ENCODE peak calls at places on chromosomes 12 and 14, in four cellular contexts. C is putamen, D is stromal cell of bone marrow, F is germinal center. M is an unnamed sample.

GRCh38 chr14:78530078-78530477 is 359.9 kb downstream of the NRXN3 start:
- DNase-seq in C (no peak), D (no peak), F (no peak), M (no peak)

GRCh38 chr14:39175445-39176262 is 600 bp downstream of the PNN start:
- DNase-seq in C (no peak), D (no peak), F (peak), M (no peak)

GRCh38 chr12:127340381-127340780 is 926.6 kb upstream of the TMEM132C start:
- DNase-seq in C (no peak), D (no peak), F (no peak), M (no peak)

GRCh38 chr12:123614531-123614930 is 12.6 kb downstream of the DDX55 start:
- DNase-seq in C (no peak), D (peak), F (no peak), M (no peak)

GRCh38 chr12:29726321-29726692 is 57.4 kb downstream of the TMTC1 start:
- DNase-seq in C (no peak), D (no peak), F (no peak), M (no peak)

GRCh38 chr14:21201732-21202462 is 46.0 kb upstream of the OR5AU1 start:
- DNase-seq in C (no peak), D (no peak), F (no peak), M (no peak)

GRCh38 chr14:72472845-72473244 is 421.1 kb downstream of the DPF3 start:
- DNase-seq in C (no peak), D (no peak), F (no peak), M (no peak)

GRCh38 chr12:120453977-120454376 is 7.7 kb downstream of the GATC start:
- DNase-seq in C (no peak), D (no peak), F (peak), M (no peak)

GRCh38 chr14:79417961-79418360 is 793.3 kb downstream of the DIO2 start:
- DNase-seq in C (no peak), D (no peak), F (no peak), M (no peak)

GRCh38 chr12:92623386-92623785 is 79.4 kb upstream of the PLEKHG7 start:
- DNase-seq in C (no peak), D (no peak), F (no peak), M (no peak)

GRCh38 chr14:20460458-20461229 is 590 bp downstream of the PIP4P1 start:
- DNase-seq in C (no peak), D (no peak), F (peak), M (no peak)

GRCh38 chr12:96326628-96327227 is 73.5 kb downstream of the CDK17 start:
- DNase-seq in C (no peak), D (no peak), F (no peak), M (no peak)

GRCh38 chr12:20474443-20474842 is 106.1 kb downstream of the PDE3A start:
- DNase-seq in C (no peak), D (no peak), F (no peak), M (no peak)

GRCh38 chr12:4145990-4146859 is 127.3 kb upstream of the CCND2 start:
- DNase-seq in C (no peak), D (no peak), F (no peak), M (no peak)

GRCh38 chr14:85195872-85196477 is 334.0 kb upstream of the FLRT2 start:
- DNase-seq in C (no peak), D (no peak), F (no peak), M (no peak)

GRCh38 chr14:72906316-72906715 is 12.4 kb upstream of the DPF3 start:
- DNase-seq in C (no peak), D (no peak), F (no peak), M (no peak)

GRCh38 chr12:82910246-82910893 is 223.7 kb downstream of the TMTC2 start:
- DNase-seq in C (no peak), D (no peak), F (no peak), M (no peak)

GRCh38 chr12:75747572-75747995 is 236.2 kb upstream of the KRR1 start:
- DNase-seq in C (no peak), D (peak), F (no peak), M (no peak)

GRCh38 chr12:120447992-120448391 is 1.7 kb downstream of the GATC start:
- DNase-seq in C (no peak), D (no peak), F (no peak), M (no peak)

GRCh38 chr12:25495336-25496097 is 57.6 kb downstream of the LMNTD1 start:
- DNase-seq in C (no peak), D (peak), F (no peak), M (no peak)

GRCh38 chr12:39272934-39273770 is 169.8 kb downstream of the KIF21A start:
- DNase-seq in C (peak), D (peak), F (peak), M (no peak)

GRCh38 chr12:86421333-86421732 is 165.1 kb upstream of the MGAT4C start:
- DNase-seq in C (no peak), D (no peak), F (no peak), M (no peak)

GRCh38 chr12:108691995-108692808 is 39.1 kb downstream of the CORO1C start:
- DNase-seq in C (peak), D (no peak), F (no peak), M (peak)

GRCh38 chr12:30169839-30170591 is 386.3 kb upstream of the TMTC1 start:
- DNase-seq in C (no peak), D (no peak), F (no peak), M (no peak)

GRCh38 chr12:52213541-52214420 is 19.3 kb upstream of the KRT7 start:
- DNase-seq in C (peak), D (peak), F (peak), M (no peak)

GRCh38 chr14:92924247-92924646 is 1.3 kb downstream of the CHGA start:
- DNase-seq in C (no peak), D (no peak), F (peak), M (no peak)

GRCh38 chr14:105330491-105330895 is 15.9 kb downstream of the PACS2 start:
- DNase-seq in C (no peak), D (peak), F (no peak), M (no peak)

GRCh38 chr14:54366726-54367707 is 29.8 kb upstream of the CDKN3 start:
- DNase-seq in C (peak), D (peak), F (peak), M (no peak)

GRCh38 chr12:94458882-94459772 is 540 bp downstream of the CEP83 start:
- DNase-seq in C (no peak), D (peak), F (no peak), M (no peak)

GRCh38 chr14:20190596-20190995 is at the start of gene OR11G2:
- DNase-seq in C (no peak), D (no peak), F (no peak), M (no peak)

GRCh38 chr14:61233436-61233956 is 47.6 kb downstream of the TMEM30B start:
- DNase-seq in C (no peak), D (no peak), F (no peak), M (no peak)

GRCh38 chr12:108650083-108650482 is 16.4 kb upstream of the SELPLG start:
- DNase-seq in C (no peak), D (no peak), F (no peak), M (no peak)

GRCh38 chr12:109937371-109937770 is 37.3 kb downstream of the TCHP start:
- DNase-seq in C (no peak), D (no peak), F (no peak), M (no peak)

GRCh38 chr12:43551971-43552559 is at the start of gene ADAMTS20:
- DNase-seq in C (no peak), D (no peak), F (peak), M (no peak)

GRCh38 chr14:36057452-36058142 is 118.9 kb downstream of the PTCSC3 start:
- DNase-seq in C (no peak), D (no peak), F (no peak), M (peak)

M was measured in NCI-H1436 treated with DMSO at 0.1 percent for 48 hours.